ENCODE peak calls at places on chromosome 2, in five cellular contexts. U is stimulated activated naive B cell treated with anti-CD40 and anti-IgM and Interleukin-4, amounts not matched to agents 10 μg/mL and 1 μg/mL and 100 μg/mL, for 72 hours; H is HS-5; S is NT2/D1; T is Calu3. F is an unnamed sample.
A peak's percentile ranks its signal among the peaks of the same experiment; 100 is the strongest.

GRCh38 chr2:28488083-28488482 is 7.8 kb upstream of the PLB1 start:
- DNase-seq in H (no peak), T (no peak), U (no peak), S (no peak), F (no peak)

GRCh38 chr2:71897836-71898235 is 249.8 kb downstream of the CYP26B1 start:
- DNase-seq in H (no peak), S (no peak), T (no peak), U (no peak), F (no peak)

GRCh38 chr2:206164261-206164862 is 4.7 kb downstream of the EEF1B2 start:
- DNase-seq in H (peak; percentile 35), T (peak; percentile 50), U (no peak), S (peak; percentile 32), F (no peak)

GRCh38 chr2:180707867-180708205 is 272.6 kb upstream of the UBE2E3 start:
- DNase-seq in U (no peak), S (no peak), H (peak; percentile 88), T (peak; percentile 64), F (no peak)

GRCh38 chr2:234459401-234460009 is 37.4 kb downstream of the ARL4C start:
- DNase-seq in U (no peak), H (no peak), T (no peak), S (no peak), F (no peak)

GRCh38 chr2:144183744-144184143 is 336.2 kb downstream of the ZEB2 start:
- DNase-seq in T (no peak), H (peak; percentile 80), S (no peak), U (peak; percentile 53), F (peak; percentile 61)

GRCh38 chr2:144376926-144377325 is 143.0 kb downstream of the ZEB2 start:
- DNase-seq in H (no peak), S (no peak), U (peak; percentile 11), T (no peak), F (no peak)

GRCh38 chr2:173571021-173571821 is 216.5 kb downstream of the CDCA7 start:
- DNase-seq in T (peak; percentile 34), H (no peak), S (peak; percentile 48), U (no peak), F (no peak)

GRCh38 chr2:61536723-61537581 is 1.2 kb downstream of the XPO1 start:
- DNase-seq in U (peak; percentile 80), T (peak; percentile 79), S (peak; percentile 85), H (peak; percentile 77), F (peak; percentile 72)